ENCODE peak calls at places on chromosomes 4 and X, in nine cellular contexts. Q, A, W, U, M, Y, J, V and R are unnamed samples.

GRCh38 chrX:39900788-39901170 is 197.0 kb downstream of the BCOR start:
- DNase-seq in V (no peak), M (no peak), Y (no peak), J (no peak), U (no peak), Q (peak; percentile 7), A (no peak), W (no peak), R (no peak)

GRCh38 chr4:123939621-123940020 is 543.0 kb downstream of the SPRY1 start:
- DNase-seq in Q (no peak), U (no peak), M (no peak), W (no peak), Y (no peak), A (peak; percentile 46), V (no peak), J (no peak), R (no peak)

GRCh38 chr4:13829457-13829856 is 201.9 kb upstream of the BOD1L1 start:
- DNase-seq in J (no peak), A (no peak), Q (no peak), Y (no peak), U (no peak), V (no peak), W (no peak), M (no peak), R (no peak)

GRCh38 chr4:8112036-8112576 is 46.5 kb downstream of the ABLIM2 start:
- DNase-seq in U (no peak), Y (no peak), A (no peak), V (no peak), W (no peak), M (no peak), J (no peak), Q (peak; percentile 42), R (no peak)

GRCh38 chrX:81996166-81996565 is 794.3 kb downstream of the SH3BGRL start:
- DNase-seq in M (no peak), Q (no peak), Y (no peak), A (no peak), V (no peak), U (no peak), W (no peak), J (no peak), R (no peak)

GRCh38 chr4:168605411-168605810 is 108.6 kb downstream of the PALLD start:
- DNase-seq in V (no peak), U (no peak), M (no peak), A (peak; percentile 55), J (no peak), W (no peak), Q (no peak), Y (no peak), R (no peak)

GRCh38 chrX:131747173-131747572 is 203.3 kb downstream of the OR13H1 start:
- DNase-seq in W (peak; percentile 34), Q (no peak), V (peak; percentile 65), J (no peak), A (no peak), U (peak; percentile 98), M (peak; percentile 86), Y (peak; percentile 76), R (no peak)

GRCh38 chrX:110407910-110408545 is 49.4 kb downstream of the RTL9 start:
- DNase-seq in J (no peak), W (peak; percentile 23), Y (no peak), Q (peak; percentile 80), U (no peak), A (peak; percentile 46), V (no peak), M (peak; percentile 28), R (peak; percentile 59)

GRCh38 chr4:957581-958313 is 15.6 kb downstream of the DGKQ start:
- DNase-seq in M (no peak), Y (no peak), U (no peak), W (no peak), V (no peak), A (no peak), J (no peak), Q (no peak), R (no peak)

GRCh38 chr4:163111588-163111987 is 55.1 kb downstream of the NAF1 start:
- DNase-seq in J (no peak), Q (peak; percentile 66), U (no peak), M (no peak), A (peak; percentile 4), Y (no peak), W (no peak), V (no peak), R (no peak)
- TF ChIP-seq CTCF in J (no peak), Q (peak; percentile 60), U (no peak), M (peak; percentile 23), A (peak; percentile 60), Y (no peak), W (no peak), V (no peak), R (peak; percentile 59)

GRCh38 chr4:6453688-6453990 is 18.8 kb downstream of the PPP2R2C start:
- DNase-seq in U (no peak), Q (no peak), V (no peak), M (no peak), Y (no peak), A (no peak), J (no peak), W (no peak), R (no peak)

GRCh38 chr4:6451309-6451708 is 21.1 kb downstream of the PPP2R2C start:
- DNase-seq in V (no peak), U (no peak), A (no peak), M (no peak), Y (no peak), J (no peak), Q (no peak), W (no peak), R (no peak)

GRCh38 chr4:6452897-6453687 is 19.3 kb downstream of the PPP2R2C start:
- DNase-seq in Q (no peak), J (no peak), U (no peak), A (no peak), M (no peak), V (no peak), W (no peak), Y (no peak), R (no peak)

GRCh38 chr4:6452116-6452896 is 20.1 kb downstream of the PPP2R2C start:
- DNase-seq in A (no peak), Y (no peak), U (no peak), W (no peak), M (no peak), V (no peak), J (no peak), Q (no peak), R (no peak)

GRCh38 chr4:6454112-6454910 is 18.1 kb downstream of the PPP2R2C start:
- DNase-seq in M (no peak), Y (no peak), V (no peak), A (no peak), Q (no peak), U (no peak), W (no peak), J (no peak), R (no peak)
- TF ChIP-seq CTCF in M (no peak), Y (no peak), V (no peak), A (no peak), Q (no peak), U (no peak), W (no peak), J (no peak), R (no peak)

DNA sequence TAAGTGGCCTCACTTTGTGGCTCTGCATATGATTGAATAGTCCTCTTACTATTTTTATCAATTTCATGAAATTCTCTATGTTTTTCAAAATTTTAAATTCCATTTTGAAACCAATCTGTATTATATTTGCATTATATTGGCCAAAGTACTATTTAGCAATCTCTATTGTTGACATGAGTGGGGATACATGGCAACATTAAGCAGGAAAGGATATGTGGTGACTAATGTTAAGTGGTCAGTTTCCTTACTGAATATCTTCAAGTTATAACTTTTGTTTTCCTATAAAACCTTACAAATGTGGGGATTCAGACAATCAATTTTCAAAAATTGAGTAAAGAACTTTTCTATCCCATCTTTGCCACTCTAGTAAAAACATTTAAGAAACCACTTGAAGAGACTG is 10.2 kb downstream of the BBS7 start:
- DNase-seq in U (no peak), A (no peak), J (no peak), V (no peak), M (no peak), Y (no peak), Q (no peak), W (no peak), R (no peak)
- TF ChIP-seq CTCF in U (no peak), A (no peak), J (no peak), V (no peak), M (no peak), Y (no peak), Q (no peak), W (no peak), R (no peak)

GRCh38 chrX:54994099-54994498 is at the start of gene PFKFB1:
- DNase-seq in J (no peak), A (no peak), M (no peak), V (peak; percentile 84), W (no peak), U (no peak), Y (no peak), Q (no peak), R (no peak)

GRCh38 chrX:55004231-55004630 is 4.1 kb downstream of the APEX2 start:
- DNase-seq in V (no peak), M (no peak), J (no peak), Y (no peak), A (no peak), U (no peak), Q (no peak), W (no peak), R (no peak)

GRCh38 chrX:54995621-54996020 is 1.6 kb upstream of the PFKFB1 start:
- DNase-seq in W (no peak), U (no peak), Q (no peak), M (no peak), V (no peak), A (no peak), J (no peak), Y (no peak), R (no peak)

GRCh38 chrX:54994668-54995452 is 872 bp upstream of the PFKFB1 start:
- DNase-seq in M (no peak), Q (no peak), A (no peak), W (no peak), U (no peak), J (no peak), Y (no peak), V (peak; percentile 68), R (no peak)

GRCh38 chrX:54999717-55000598 is at the start of gene APEX2:
- DNase-seq in Q (peak; percentile 89), V (peak; percentile 94), U (peak; percentile 61), A (peak; percentile 89), Y (peak; percentile 89), M (peak; percentile 92), J (peak; percentile 82), W (peak; percentile 77), R (peak; percentile 55)
- TF ChIP-seq CTCF in Q (no peak), V (no peak), U (no peak), A (no peak), Y (no peak), M (no peak), J (no peak), W (no peak), R (no peak)

GRCh38 chr4:152460488-152460887 is 75.4 kb downstream of the FBXW7 start:
- DNase-seq in W (peak; percentile 30), Y (no peak), Q (no peak), J (no peak), V (no peak), A (peak; percentile 68), U (peak; percentile 43), M (no peak), R (no peak)
- TF ChIP-seq CTCF in W (peak; percentile 51), Y (no peak), Q (no peak), J (no peak), V (peak; percentile 29), A (peak; percentile 63), U (peak; percentile 9), M (no peak), R (no peak)